ENCODE peak calls at places on chromosomes 13 and 19, in six cellular contexts. A, Z, Q, S, F and W are unnamed samples. For H3K9me3, the result is how much of the 10 kb centered on the place peaks cover.

GRCh38 chr19:30635026-30635985 is 263.1 kb downstream of the ZNF536 start:
- DNase-seq in F (no peak), Q (no peak), S (no peak), Z (no peak), A (no peak), W (no peak)

GRCh38 chr13:43054803-43055802 is 31.7 kb downstream of the DNAJC15 start:
- DNase-seq in A (peak), S (no peak), Z (peak), Q (peak), F (no peak), W (peak)

GRCh38 chr13:96082640-96083039 is 7.3 kb upstream of the HS6ST3 start:
- DNase-seq in S (no peak), Q (no peak), Z (peak), F (no peak), A (no peak), W (no peak)

GRCh38 chr19:33177417-33177976 is 16.6 kb upstream of the LRP3 start:
- DNase-seq in Z (peak), S (no peak), F (no peak), A (no peak), Q (peak), W (peak)

GRCh38 chr19:8209965-8210659 is 942 bp downstream of the CERS4 start:
- DNase-seq in A (no peak), F (no peak), Z (no peak), S (no peak), Q (no peak), W (no peak)

GRCh38 chr19:51079486-51080110 is 3.1 kb downstream of the KLK14 start:
- DNase-seq in F (no peak), S (no peak), Z (no peak), Q (no peak), A (no peak), W (no peak)

GRCh38 chr13:79448413-79448812 is 32.5 kb upstream of the NDFIP2 start:
- DNase-seq in A (no peak), S (no peak), Q (no peak), Z (peak), F (no peak), W (no peak)

GRCh38 chr13:68347220-68347619 is 1117.1 kb upstream of the PCDH9 start:
- DNase-seq in S (no peak), A (no peak), Q (no peak), Z (no peak), F (no peak), W (no peak)

GRCh38 chr19:1266818-1267440 is 2.2 kb upstream of the CIRBP start:
- DNase-seq in Q (no peak), A (peak), S (peak), Z (peak), F (peak), W (no peak)

GRCh38 chr13:32734511-32734910 is 148.3 kb downstream of the PDS5B start:
- DNase-seq in F (no peak), S (no peak), Q (no peak), A (no peak), Z (peak), W (no peak)

GRCh38 chr19:1411255-1412191 is 4.1 kb downstream of the DAZAP1 start:
- DNase-seq in Z (peak), A (no peak), Q (no peak), S (no peak), F (no peak), W (no peak)

GRCh38 chr13:93698016-93698613 is 471.5 kb downstream of the GPC6 start:
- DNase-seq in Z (no peak), Q (no peak), F (no peak), A (no peak), S (no peak), W (no peak)

GRCh38 chr19:485583-486236 is 10.6 kb upstream of the MADCAM1 start:
- DNase-seq in S (peak), Q (peak), Z (peak), A (no peak), F (peak), W (no peak)

GRCh38 chr13:108281941-108282340 is 12.4 kb downstream of the TNFSF13B start:
- DNase-seq in Q (no peak), Z (no peak), S (no peak), F (no peak), A (no peak), W (no peak)

GRCh38 chr19:39814595-39814994 is 19.4 kb downstream of the DYRK1B start:
- DNase-seq in A (no peak), Q (no peak), Z (no peak), F (no peak), S (peak), W (no peak)

GRCh38 chr13:43472980-43473379 is 313.8 kb downstream of the ENOX1 start:
- DNase-seq in S (no peak), Q (no peak), A (no peak), F (no peak), Z (peak), W (no peak)

GRCh38 chr13:85879014-85879413 is 79.8 kb upstream of the SLITRK6 start:
- DNase-seq in Q (no peak), Z (no peak), S (no peak), F (no peak), A (no peak), W (no peak)

GRCh38 chr13:28574617-28575142 is 79.8 kb upstream of the FLT1 start:
- DNase-seq in A (peak), Z (peak), F (no peak), S (no peak), Q (peak), W (no peak)

DNA sequence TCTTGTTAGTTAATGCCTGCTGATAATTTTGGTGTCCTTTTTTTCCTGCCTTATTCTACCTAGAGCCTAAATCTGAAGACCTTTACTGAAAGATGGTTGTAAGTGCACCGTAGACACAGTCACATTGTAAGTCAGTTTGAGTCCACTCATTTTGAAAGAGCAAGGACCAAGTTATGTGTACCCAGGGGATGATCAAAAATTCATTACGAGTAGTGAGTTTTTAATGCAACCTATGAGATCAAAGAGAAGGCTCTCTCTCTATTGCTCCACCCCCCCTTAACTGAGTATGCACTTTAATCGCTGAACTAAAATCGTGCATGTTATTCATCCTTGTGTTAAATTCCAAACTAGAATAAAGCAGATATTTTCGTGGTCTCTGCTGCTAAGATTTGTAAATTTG is 1.8 kb downstream of the RAP2A start:
- DNase-seq in F (no peak), S (no peak), Q (no peak), A (peak), Z (peak), W (no peak)
- H3K4me3 ChIP-seq in F (peak), S (peak), Q (peak), A (peak), Z (peak), W (no peak)

GRCh38 chr13:62125451-62125850 is 709.8 kb upstream of the PCDH20 start:
- DNase-seq in S (no peak), Z (no peak), F (no peak), Q (no peak), A (no peak), W (no peak)

GRCh38 chr13:62122434-62122833 is 706.8 kb upstream of the PCDH20 start:
- DNase-seq in Q (no peak), F (no peak), A (no peak), S (no peak), Z (no peak), W (no peak)

GRCh38 chr13:62123409-62123808 is 707.8 kb upstream of the PCDH20 start:
- DNase-seq in F (no peak), Z (no peak), A (no peak), Q (no peak), S (no peak), W (no peak)

DNA sequence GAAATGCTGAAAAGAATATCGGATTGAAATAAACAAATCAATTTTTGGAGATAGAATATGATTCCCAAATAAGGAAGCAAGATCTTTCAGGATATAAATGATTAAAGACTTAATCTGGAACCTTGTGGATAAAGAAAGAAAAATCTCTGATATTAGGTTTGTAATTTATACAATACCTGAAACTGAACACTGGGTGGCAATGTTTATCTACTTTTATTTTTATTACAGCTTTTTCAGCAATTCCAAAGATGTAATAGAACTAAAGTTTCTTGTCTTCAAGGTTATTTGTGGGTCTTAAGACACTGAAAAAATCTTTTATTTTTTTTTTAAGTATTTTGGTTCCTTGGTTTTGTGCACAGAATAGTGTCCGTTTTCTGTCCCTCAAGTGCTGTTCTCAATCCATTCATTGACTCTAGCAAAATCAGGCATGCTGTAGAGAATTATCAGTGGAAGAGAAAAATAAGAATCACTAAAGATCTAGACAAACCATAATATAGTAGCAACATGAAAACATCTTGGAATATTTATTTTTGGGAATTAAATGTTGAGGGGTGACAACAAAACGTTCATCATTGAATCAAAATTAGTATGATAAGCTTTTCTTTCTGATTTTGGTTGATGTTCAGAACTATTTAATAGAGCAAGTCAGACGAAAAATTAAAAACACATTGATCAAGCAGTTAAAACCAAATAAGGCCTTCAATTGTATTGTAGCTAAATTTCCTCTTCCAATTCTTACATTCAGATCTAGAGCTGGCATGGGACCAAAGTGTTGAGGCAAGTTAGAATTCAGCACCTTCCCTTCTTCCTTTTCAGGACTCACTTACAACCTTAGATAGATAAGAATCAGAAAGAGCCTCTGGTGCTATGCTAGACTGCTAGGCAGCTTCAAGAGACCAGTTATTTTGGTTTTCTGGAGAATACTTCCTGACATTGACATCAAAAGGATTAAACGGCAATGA is 704.4 kb upstream of the PCDH20 start:
- DNase-seq in A (peak), Q (no peak), F (no peak), Z (peak), S (no peak), W (no peak)
- H3K9me3 ChIP-seq in A (under half), Q (under half), F (under half), Z (under half), S (under half), W (under half)

GRCh38 chr19:5648464-5648863 is 25.6 kb downstream of the SAFB start:
- DNase-seq in Q (no peak), A (no peak), S (no peak), F (no peak), Z (no peak), W (no peak)

GRCh38 chr19:5645409-5645808 is 22.5 kb downstream of the SAFB start:
- DNase-seq in S (no peak), Q (no peak), F (no peak), A (no peak), Z (no peak), W (no peak)

GRCh38 chr19:5643060-5643459 is 20.2 kb downstream of the SAFB start:
- DNase-seq in A (no peak), Z (no peak), Q (no peak), F (no peak), S (no peak), W (no peak)

GRCh38 chr19:5644051-5644450 is 21.2 kb downstream of the SAFB start:
- DNase-seq in A (no peak), Q (no peak), F (no peak), Z (peak), S (no peak), W (no peak)

GRCh38 chr19:5646703-5647102 is 23.8 kb downstream of the SAFB start:
- DNase-seq in Z (no peak), S (no peak), F (no peak), A (no peak), Q (no peak), W (no peak)
- H3K4me3 ChIP-seq in Z (no peak), S (no peak), F (no peak), A (no peak), Q (no peak), W (no peak)

GRCh38 chr19:58296086-58296485 is 9.1 kb upstream of the ERVK3-1 start:
- DNase-seq in Z (peak), F (no peak), A (no peak), Q (no peak), S (no peak), W (no peak)
- H3K9me3 ChIP-seq in Z (under half), F (under half), A (under half), Q (under half), S (under half), W (under half)

GRCh38 chr13:53032849-53033248 is 4.2 kb downstream of the OLFM4 start:
- DNase-seq in Q (no peak), F (no peak), A (no peak), S (no peak), Z (no peak), W (no peak)
- H3K4me3 ChIP-seq in Q (no peak), F (no peak), A (no peak), S (no peak), Z (no peak), W (no peak)

DNA sequence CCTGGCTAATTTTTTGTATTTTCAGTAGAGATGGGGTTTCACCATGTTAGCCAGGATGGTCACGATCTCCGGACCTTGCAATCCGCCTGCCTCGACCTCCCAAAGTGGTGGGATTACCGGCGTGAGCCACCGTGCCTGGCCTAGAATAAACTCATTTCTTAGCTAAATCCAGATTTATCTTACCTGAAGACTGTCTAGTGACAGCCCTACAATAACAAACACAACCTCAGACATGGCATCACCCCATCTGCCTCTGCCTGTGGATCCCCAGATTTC is 5.0 kb downstream of the ZNF44 start:
- DNase-seq in S (no peak), Q (no peak), F (no peak), Z (no peak), A (no peak), W (no peak)
- H3K9me3 ChIP-seq in S (under half), Q (under half), F (under half), Z (under half), A (under half), W (under half)

DNA sequence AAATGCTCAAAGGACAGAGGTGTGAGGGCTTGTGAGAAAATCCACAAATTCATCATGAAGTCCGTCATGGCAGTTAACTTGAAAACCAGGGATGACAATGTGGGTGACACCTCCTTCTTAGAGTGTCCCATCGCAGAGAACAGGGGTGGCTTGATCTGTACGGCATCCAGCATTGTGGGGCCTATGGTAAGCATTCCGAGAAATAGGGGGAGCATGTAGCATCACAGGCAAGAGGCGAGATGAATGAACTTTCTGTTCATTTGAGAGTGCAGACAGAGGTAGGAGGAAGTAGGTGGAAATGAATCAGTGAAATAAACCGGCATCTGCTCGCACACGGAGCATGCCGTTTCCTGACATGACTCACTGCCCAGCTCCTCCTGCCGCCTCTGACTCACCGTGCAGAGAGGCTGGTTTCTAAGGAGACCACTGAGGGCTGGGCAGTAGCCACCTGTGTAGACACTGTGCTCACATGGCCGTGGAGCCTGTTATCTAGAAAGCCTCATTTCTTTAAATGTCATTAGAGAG is 339.0 kb downstream of the RFC3 start:
- DNase-seq in Q (peak), A (no peak), Z (peak), S (peak), F (peak), W (peak)
- H3K4me3 ChIP-seq in Q (peak), A (no peak), Z (peak), S (no peak), F (no peak), W (peak)

GRCh38 chr19:12180377-12180776 is 17.5 kb downstream of the ZNF136 start:
- DNase-seq in A (no peak), Z (no peak), S (no peak), F (no peak), Q (no peak), W (no peak)
- H3K9me3 ChIP-seq in A (under half), Z (under half), S (under half), F (under half), Q (half or more), W (under half)

GRCh38 chr13:70736622-70737317 is 628.5 kb upstream of the KLHL1 start:
- DNase-seq in Q (no peak), A (no peak), S (no peak), F (no peak), Z (no peak), W (no peak)
- H3K4me3 ChIP-seq in Q (no peak), A (no peak), S (no peak), F (no peak), Z (no peak), W (no peak)